ENCODE peak calls at places on chromosomes 3 and 15, in four cellular contexts. U is SW480; K is stimulated activated CD4-positive, alpha-beta T cell treated with anti-CD3 and anti-CD28 coated beads, Interleukin-4, amount 100 ng/mL, for 1 hour; Y is AG09319. H is an unnamed sample.

GRCh38 chr15:62068071-62068786 is 1.5 kb downstream of the C2CD4A start:
- DNase-seq in U (peak; percentile 20), K (peak; percentile 28), Y (no peak), H (peak; percentile 77)

GRCh38 chr3:166444336-166444735 is 607.1 kb upstream of the BCHE start:
- DNase-seq in U (no peak), K (no peak), Y (no peak), H (no peak)

GRCh38 chr15:59291214-59291551 is 81.5 kb downstream of the MYO1E start:
- DNase-seq in U (no peak), K (no peak), Y (no peak), H (no peak)

GRCh38 chr15:60215225-60215963 is 182.4 kb downstream of the ANXA2 start:
- DNase-seq in U (no peak), K (no peak), Y (no peak), H (no peak)

GRCh38 chr3:144051211-144051610 is 79.6 kb downstream of the DIPK2A start:
- DNase-seq in U (no peak), K (no peak), Y (no peak), H (no peak)

GRCh38 chr3:42745291-42745745 is 27.7 kb downstream of the CCDC13 start:
- DNase-seq in U (no peak), K (no peak), Y (no peak), H (no peak)

GRCh38 chr15:100633763-100634075 is 31.3 kb downstream of the ASB7 start:
- DNase-seq in U (no peak), K (no peak), Y (no peak), H (no peak)

GRCh38 chr15:56244811-56245576 is 1.3 kb upstream of the RFX7 start:
- DNase-seq in U (no peak), K (peak; percentile 46), Y (no peak), H (peak; percentile 77)

GRCh38 chr15:34185666-34186065 is 24.2 kb downstream of the KATNBL1 start:
- DNase-seq in U (no peak), K (no peak), Y (no peak), H (no peak)

GRCh38 chr3:178706411-178706810 is 170.2 kb downstream of the KCNMB2 start:
- DNase-seq in U (no peak), K (no peak), Y (no peak), H (no peak)

GRCh38 chr3:38039899-38040261 is 872 bp downstream of the DLEC1 start:
- DNase-seq in U (peak; percentile 74), K (peak; percentile 22), Y (no peak), H (peak; percentile 80)

GRCh38 chr3:13750731-13751130 is 129.1 kb downstream of the WNT7A start:
- DNase-seq in U (no peak), K (no peak), Y (no peak), H (no peak)

GRCh38 chr3:118760611-118761606 is 273.7 kb downstream of the IGSF11 start:
- DNase-seq in U (no peak), K (no peak), Y (no peak), H (no peak)

GRCh38 chr15:99708563-99708962 is 24.7 kb downstream of the LYSMD4 start:
- DNase-seq in U (peak; percentile 76), K (no peak), Y (peak; percentile 64), H (peak; percentile 75)

GRCh38 chr15:64009798-64010241 is 36.5 kb downstream of the DAPK2 start:
- DNase-seq in U (no peak), K (peak; percentile 14), Y (no peak), H (peak; percentile 73)

H was measured in Peyer's patch.